ENCODE peak calls at places on chromosome 22, in six cellular contexts. V is HEK293T; P is thoracic aorta; B is Calu3; L is H54; S is stimulated activated CD4-positive, alpha-beta T cell treated with anti-CD3 and anti-CD28 coated beads, Interleukin-15, amount 100 ng/mL, for 48 hours. G is an unnamed sample.

GRCh38 chr22:50072167-50072555 is 13.1 kb downstream of the MLC1 start:
- DNase-seq in V (no peak), P (no peak), B (no peak), L (no peak), S (no peak), G (no peak)

GRCh38 chr22:31953251-31953650 is 8.9 kb downstream of the YWHAH start:
- DNase-seq in V (no peak), P (no peak), B (no peak), L (no peak), S (no peak), G (no peak)

GRCh38 chr22:50731811-50732624 is 6.0 kb upstream of the ACR start:
- DNase-seq in V (peak), P (no peak), B (peak), L (peak), S (peak), G (peak)

GRCh38 chr22:50034126-50035081 is 21.8 kb upstream of the IL17REL start:
- DNase-seq in V (no peak), P (no peak), B (no peak), L (no peak), S (no peak), G (no peak)

GRCh38 chr22:37533995-37534394 is 14.8 kb upstream of the CARD10 start:
- DNase-seq in V (no peak), P (no peak), B (peak), L (no peak), S (no peak), G (no peak)

GRCh38 chr22:41499624-41500280 is 30.8 kb downstream of the ACO2 start:
- DNase-seq in V (no peak), P (no peak), B (no peak), L (no peak), S (no peak), G (no peak)

GRCh38 chr22:29617922-29618629 is 14.6 kb downstream of the NF2 start:
- DNase-seq in V (no peak), P (no peak), B (peak), L (no peak), S (no peak), G (no peak)

GRCh38 chr22:27399161-27399560 is 402.4 kb downstream of the MN1 start:
- DNase-seq in V (no peak), P (no peak), B (no peak), L (no peak), S (no peak), G (no peak)

GRCh38 chr22:46537946-46538815 is 761 bp upstream of the CELSR1 start:
- DNase-seq in V (no peak), P (no peak), B (peak), L (no peak), S (no peak), G (no peak)

GRCh38 chr22:29154364-29155048 is 51.2 kb upstream of the EMID1 start:
- DNase-seq in V (peak), P (peak), B (peak), L (peak), S (peak), G (peak)

GRCh38 chr22:20946080-20946986 is 20.7 kb upstream of the AIFM3 start:
- DNase-seq in V (no peak), P (no peak), B (no peak), L (no peak), S (no peak), G (no peak)

GRCh38 chr22:46736705-46737104 is 1.3 kb downstream of the CERK start:
- DNase-seq in V (no peak), P (no peak), B (no peak), L (no peak), S (no peak), G (no peak)

GRCh38 chr22:38355275-38355674 is 38.0 kb upstream of the CSNK1E start:
- DNase-seq in V (no peak), P (no peak), B (no peak), L (no peak), S (no peak), G (no peak)

GRCh38 chr22:37905534-37906363 is at the start of gene MICALL1:
- DNase-seq in V (peak), P (no peak), B (peak), L (peak), S (peak), G (no peak)

GRCh38 chr22:48520888-48521600 is 1306.6 kb downstream of the BRD1 start:
- DNase-seq in V (no peak), P (no peak), B (no peak), L (no peak), S (no peak), G (no peak)

GRCh38 chr22:20458530-20459151 is 21.0 kb upstream of the SCARF2 start:
- DNase-seq in V (no peak), P (no peak), B (no peak), L (no peak), S (no peak), G (no peak)

GRCh38 chr22:38257170-38257569 is 15.6 kb downstream of the TMEM184B start:
- DNase-seq in V (no peak), P (no peak), B (no peak), L (no peak), S (no peak), G (no peak)

GRCh38 chr22:47044722-47045545 is 282.5 kb downstream of the TBC1D22A start:
- DNase-seq in V (no peak), P (no peak), B (no peak), L (no peak), S (no peak), G (no peak)

GRCh38 chr22:21907638-21908522 is 40.4 kb upstream of the MAPK1 start:
- DNase-seq in V (no peak), P (no peak), B (no peak), L (no peak), S (no peak), G (no peak)

GRCh38 chr22:30781271-30781875 is 86.7 kb downstream of the OSBP2 start:
- DNase-seq in V (no peak), P (no peak), B (no peak), L (peak), S (no peak), G (no peak)